ENCODE peak calls at places on chromosomes 2 and 18, in five cellular contexts. A is HCT116, N is psoas muscle, E is heart left ventricle, Z is Calu3. U is an unnamed sample.

GRCh38 chr2:25699206-25699605 is 25.8 kb upstream of the DTNB start:
- DNase-seq in E (no peak), A (no peak), Z (no peak), N (no peak), U (no peak)

GRCh38 chr2:25833566-25833965 is 44.7 kb downstream of the ASXL2 start:
- DNase-seq in E (no peak), Z (no peak), A (no peak), N (peak), U (no peak)

GRCh38 chr2:120647487-120647886 is 88.2 kb upstream of the GLI2 start:
- DNase-seq in Z (no peak), A (peak), N (no peak), E (no peak), U (no peak)

GRCh38 chr2:70115646-70116442 is 28.6 kb downstream of the PCBP1 start:
- DNase-seq in E (peak), Z (no peak), N (no peak), A (no peak), U (no peak)

GRCh38 chr2:237591021-237591370 is 462 bp upstream of the RAB17 start:
- DNase-seq in N (no peak), Z (peak), E (peak), A (peak), U (no peak)

GRCh38 chr18:69636529-69637301 is 236.0 kb downstream of the DOK6 start:
- DNase-seq in Z (no peak), E (no peak), A (no peak), N (no peak), U (no peak)

GRCh38 chr18:23689616-23690504 is 607 bp downstream of the LAMA3 start:
- DNase-seq in Z (peak), E (no peak), N (no peak), A (no peak), U (peak)

GRCh38 chr2:1889099-1889650 is 144.9 kb upstream of the PXDN start:
- DNase-seq in A (no peak), E (no peak), Z (no peak), N (no peak), U (no peak)

GRCh38 chr2:108626993-108627392 is 92.3 kb upstream of the RANBP2 start:
- DNase-seq in E (no peak), A (no peak), N (no peak), Z (no peak), U (no peak)

GRCh38 chr2:28695245-28695647 is 56.4 kb upstream of the PPP1CB start:
- DNase-seq in N (no peak), E (no peak), A (no peak), Z (no peak), U (no peak)

GRCh38 chr2:232094883-232095282 is 133.4 kb downstream of the DIS3L2 start:
- DNase-seq in A (no peak), Z (no peak), E (no peak), N (no peak), U (no peak)

GRCh38 chr2:119657486-119658145 is 21.4 kb upstream of the TMEM177 start:
- DNase-seq in A (no peak), N (no peak), Z (no peak), E (no peak), U (no peak)

GRCh38 chr2:85924522-85924921 is 35.7 kb upstream of the ST3GAL5 start:
- DNase-seq in Z (no peak), E (peak), A (no peak), N (peak), U (no peak)

GRCh38 chr2:23293756-23294155 is 91.2 kb upstream of the KLHL29 start:
- DNase-seq in E (no peak), A (no peak), N (no peak), Z (no peak), U (no peak)

GRCh38 chr2:5703166-5703565 is 11.0 kb downstream of the SOX11 start:
- DNase-seq in A (no peak), E (no peak), Z (no peak), N (no peak), U (no peak)

GRCh38 chr2:14454102-14454676 is 178.3 kb upstream of the LRATD1 start:
- DNase-seq in A (no peak), Z (no peak), E (no peak), N (no peak), U (no peak)

GRCh38 chr18:55856191-55856590 is 268.2 kb upstream of the TCF4 start:
- DNase-seq in E (no peak), A (no peak), N (no peak), Z (peak), U (no peak)

GRCh38 chr2:84904717-84905174 is 710 bp upstream of the TMSB10 start:
- DNase-seq in Z (peak), A (no peak), E (peak), N (peak), U (peak)

GRCh38 chr2:219551412-219551811 is 7.6 kb downstream of the TMEM198 start:
- DNase-seq in E (no peak), A (no peak), N (no peak), Z (no peak), U (peak)

GRCh38 chr2:178998539-178998938 is 51.4 kb downstream of the CCDC141 start:
- DNase-seq in A (no peak), Z (no peak), N (no peak), E (no peak), U (no peak)

GRCh38 chr18:49179222-49179621 is 228.5 kb upstream of the SMAD7 start:
- DNase-seq in E (no peak), A (no peak), N (no peak), Z (no peak), U (no peak)

GRCh38 chr18:49177812-49178211 is 227.0 kb upstream of the SMAD7 start:
- DNase-seq in Z (no peak), E (no peak), N (no peak), A (no peak), U (no peak)

GRCh38 chr18:49175476-49175875 is 224.7 kb upstream of the SMAD7 start:
- DNase-seq in E (no peak), A (no peak), N (no peak), Z (no peak), U (no peak)

GRCh38 chr18:49177071-49177470 is 226.3 kb upstream of the SMAD7 start:
- DNase-seq in E (no peak), Z (no peak), N (no peak), A (no peak), U (no peak)

DNA sequence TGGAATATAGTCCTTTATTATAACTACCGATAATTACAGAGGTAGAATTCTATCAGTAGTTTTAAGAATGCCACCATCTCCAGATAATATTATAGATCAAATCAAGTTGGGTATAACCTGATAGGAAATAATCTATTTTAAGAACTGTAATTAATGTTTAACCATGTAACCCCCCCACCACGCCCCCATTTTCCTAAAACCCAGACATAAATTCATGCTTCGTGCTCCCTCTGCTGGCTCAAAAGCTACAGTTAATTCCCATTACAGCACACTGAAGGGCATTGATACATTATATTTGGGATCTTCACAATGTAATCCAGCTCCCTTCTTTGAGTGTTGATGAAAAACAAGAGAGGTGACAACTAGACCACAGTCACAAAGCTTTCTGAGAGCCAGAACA is 228.0 kb upstream of the SMAD7 start:
- DNase-seq in A (peak), E (no peak), Z (peak), N (no peak), U (peak)
- TF ChIP-seq CTCF in A (peak), E (peak), Z (peak), N (peak), U (peak)

DNA sequence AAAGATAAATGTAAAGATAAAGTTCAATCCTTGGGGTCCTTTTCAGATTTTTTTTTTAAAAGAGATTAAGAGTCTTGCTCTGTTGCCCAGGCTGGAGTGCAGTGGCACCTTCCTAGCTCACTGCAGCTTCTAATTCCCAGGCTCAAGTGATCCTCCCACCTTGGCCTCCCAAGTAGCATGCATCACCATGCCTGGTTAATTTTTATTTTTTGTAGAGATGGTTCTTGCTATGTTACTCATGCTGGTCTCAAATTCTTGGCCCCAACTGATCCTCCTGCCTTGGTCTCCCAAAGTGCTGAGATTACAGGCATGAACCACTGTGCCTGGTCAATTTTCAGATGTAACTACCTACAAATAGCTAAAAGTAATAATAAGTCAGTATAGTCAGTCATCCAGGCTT is 21.1 kb downstream of the NFE2L2 start:
- DNase-seq in N (no peak), E (no peak), A (no peak), Z (no peak), U (no peak)
- TF ChIP-seq CTCF in N (no peak), E (no peak), A (no peak), Z (no peak), U (no peak)

GRCh38 chr18:42261731-42262130 is 306.7 kb downstream of the PIK3C3 start:
- DNase-seq in E (no peak), N (no peak), A (no peak), Z (no peak), U (no peak)

GRCh38 chr18:42255908-42256765 is 301.1 kb downstream of the PIK3C3 start:
- DNase-seq in E (no peak), Z (no peak), N (no peak), A (no peak), U (no peak)

DNA sequence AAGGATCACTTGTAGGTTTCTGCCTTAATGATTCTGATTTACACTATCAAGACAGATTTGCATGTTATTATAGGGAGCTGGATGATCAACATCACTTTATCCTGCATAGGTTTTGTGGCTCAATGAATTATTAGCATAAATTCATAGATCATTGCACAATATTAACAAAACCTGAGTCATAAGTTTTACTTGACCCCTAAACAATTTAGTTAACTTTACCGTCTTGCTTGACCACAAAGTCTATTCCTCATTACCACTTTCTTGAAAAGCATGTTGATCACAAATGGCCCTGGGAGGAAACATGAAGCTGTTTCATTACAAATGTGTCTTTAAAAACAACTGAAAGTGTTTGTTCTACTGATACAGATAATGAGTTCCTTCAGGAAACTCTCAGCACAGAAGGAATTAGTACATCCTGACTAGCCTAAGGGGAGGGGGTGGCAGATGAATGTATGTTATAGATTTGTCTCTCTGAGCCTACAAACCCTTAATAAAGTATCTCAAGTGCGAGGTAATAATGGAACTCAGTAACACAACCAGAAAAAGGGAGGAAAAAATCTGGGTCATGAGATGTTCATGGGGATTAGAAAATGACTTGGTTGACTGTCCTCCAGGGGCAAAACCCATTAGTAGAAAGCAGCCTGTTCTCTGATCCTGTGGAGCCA is 303.4 kb downstream of the PIK3C3 start:
- DNase-seq in Z (no peak), N (no peak), A (no peak), E (no peak), U (no peak)
- TF ChIP-seq CTCF in Z (no peak), N (no peak), A (no peak), E (no peak), U (no peak)

GRCh38 chr2:58574873-58575272 is 333.7 kb upstream of the FANCL start:
- DNase-seq in N (no peak), E (no peak), Z (no peak), A (no peak), U (no peak)

GRCh38 chr2:58569460-58570185 is 328.5 kb upstream of the FANCL start:
- DNase-seq in E (no peak), Z (peak), A (no peak), N (no peak), U (no peak)

GRCh38 chr2:58571181-58571852 is 330.2 kb upstream of the FANCL start:
- DNase-seq in E (no peak), N (no peak), Z (peak), A (peak), U (no peak)
- TF ChIP-seq CTCF in E (peak), N (peak), Z (peak), A (peak), U (peak)

DNA sequence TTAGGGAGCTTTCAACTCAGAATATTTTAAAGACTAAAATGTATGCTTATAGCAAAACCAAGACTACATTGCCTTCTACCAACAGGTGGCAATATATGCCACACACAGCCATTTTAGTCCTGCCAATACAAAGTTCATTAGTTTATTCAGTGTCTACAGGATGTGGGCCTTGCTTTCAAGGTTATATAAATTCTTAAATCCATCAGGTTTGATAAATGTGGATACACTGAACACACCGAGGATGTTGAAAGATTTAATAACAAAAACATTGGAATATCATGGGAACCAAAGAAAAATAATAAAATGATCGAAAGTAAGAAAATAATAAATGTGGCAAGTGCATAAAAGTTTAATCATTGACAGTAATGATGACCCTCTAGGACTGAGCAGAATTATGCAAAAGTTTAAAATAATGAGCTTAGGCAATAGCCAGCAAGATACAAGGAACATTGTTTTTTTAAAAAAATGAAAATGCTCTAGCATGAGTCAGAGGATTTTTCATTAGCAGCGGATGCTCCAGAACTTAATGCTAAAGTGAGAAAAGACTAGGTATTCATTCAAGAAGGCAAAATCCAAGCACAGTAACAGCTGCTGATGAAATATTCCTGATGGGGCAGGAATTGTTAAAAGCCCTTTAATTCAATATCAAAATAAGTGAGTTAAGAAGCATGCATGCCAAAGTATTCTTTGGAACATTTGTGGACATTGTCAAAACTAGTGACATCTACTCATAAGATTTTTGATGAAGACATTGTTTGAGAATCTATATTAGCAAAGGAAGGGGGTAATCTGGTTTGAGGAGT is 14.2 kb downstream of the SCN9A start:
- DNase-seq in Z (peak), A (peak), E (no peak), N (no peak), U (no peak)
- TF ChIP-seq CTCF in Z (no peak), A (peak), E (peak), N (peak), U (no peak)

DNA sequence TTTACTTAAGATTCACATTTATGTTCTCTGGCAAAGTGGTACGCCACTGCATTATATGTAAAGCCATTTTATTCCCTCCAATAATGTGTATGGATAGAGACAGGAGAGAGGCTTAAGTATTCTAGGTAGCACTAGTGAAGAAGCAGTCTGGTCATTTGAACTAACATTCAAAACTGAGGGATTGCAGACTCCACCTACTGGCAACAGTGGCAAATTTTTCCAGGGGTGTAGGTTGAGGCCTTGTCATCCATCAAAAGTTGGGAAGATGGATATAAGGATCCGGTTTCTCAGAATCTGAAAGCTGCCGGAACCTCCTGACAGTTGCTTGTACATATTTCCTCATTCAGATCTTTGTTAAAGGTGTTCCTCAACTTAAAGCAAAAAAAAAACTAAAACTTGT is 465.5 kb upstream of the FSHR start:
- DNase-seq in A (no peak), N (no peak), E (no peak), Z (peak), U (no peak)
- TF ChIP-seq CTCF in A (no peak), N (no peak), E (peak), Z (no peak), U (peak)

GRCh38 chr18:60493066-60493465 is 120.5 kb upstream of the MC4R start:
- DNase-seq in Z (no peak), E (no peak), A (no peak), N (no peak), U (no peak)
- TF ChIP-seq CTCF in Z (no peak), E (no peak), A (no peak), N (no peak), U (no peak)

DNA sequence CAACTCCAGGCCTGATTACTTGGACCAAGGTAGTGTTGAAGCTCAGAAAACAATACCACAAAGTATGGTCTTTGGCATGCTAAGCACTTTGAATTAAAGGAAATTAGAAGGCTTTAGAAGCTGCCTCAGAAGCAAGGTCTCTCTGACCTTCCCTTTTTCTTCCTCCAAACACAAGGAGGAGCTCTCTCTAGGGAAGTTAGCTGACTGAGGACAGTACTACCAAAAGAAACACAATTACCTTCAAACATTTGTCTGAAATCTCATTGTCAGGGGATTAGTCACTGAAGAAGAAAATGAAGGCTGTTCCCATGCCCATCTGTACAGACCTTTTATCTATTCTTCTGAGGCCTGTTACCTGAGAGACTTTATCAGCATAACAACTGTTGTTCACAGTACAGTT is 279.3 kb downstream of the CDH20 start:
- DNase-seq in E (no peak), A (no peak), N (no peak), Z (no peak), U (no peak)
- TF ChIP-seq CTCF in E (peak), A (no peak), N (no peak), Z (no peak), U (no peak)

U was measured in glutamatergic neuron.